ENCODE peak calls at places on chromosome 19, in four cellular contexts. P, J, L and V are unnamed samples.

GRCh38 chr19:2732883-2733282 is 6.9 kb downstream of the SLC39A3 start:
- DNase-seq in J (no peak), P (no peak), L (no peak), V (no peak)

GRCh38 chr19:2048104-2048958 is 2.7 kb downstream of the MKNK2 start:
- DNase-seq in P (peak), J (no peak), L (no peak), V (no peak)

GRCh38 chr19:12580180-12580694 is 29.0 kb upstream of the ZNF564 start:
- DNase-seq in P (no peak), J (peak), L (no peak), V (no peak)

GRCh38 chr19:2352121-2352520 is 7.9 kb upstream of the TMPRSS9 start:
- DNase-seq in J (no peak), L (no peak), P (no peak), V (no peak)

GRCh38 chr19:13957107-13957506 is 4.8 kb downstream of the DCAF15 start:
- DNase-seq in L (no peak), P (no peak), J (no peak), V (no peak)

GRCh38 chr19:11338164-11338563 is 1.3 kb downstream of the RAB3D start:
- DNase-seq in L (no peak), J (no peak), P (no peak), V (no peak)

GRCh38 chr19:54248016-54248601 is 5.5 kb upstream of the LILRA6 start:
- DNase-seq in P (peak), L (no peak), J (no peak), V (no peak)

GRCh38 chr19:1729568-1729925 is 23.8 kb upstream of the ONECUT3 start:
- DNase-seq in J (no peak), L (no peak), P (no peak), V (no peak)

GRCh38 chr19:2602391-2603181 is 99.9 kb downstream of the GNG7 start:
- DNase-seq in P (peak), J (no peak), L (no peak), V (peak)

GRCh38 chr19:3557461-3558248 is at the start of gene MFSD12:
- DNase-seq in L (peak), P (peak), J (peak), V (peak)

GRCh38 chr19:3095375-3096191 is 1.4 kb downstream of the GNA11 start:
- DNase-seq in L (no peak), P (no peak), J (peak), V (no peak)

GRCh38 chr19:32404939-32405430 is 585 bp upstream of the DPY19L3 start:
- DNase-seq in J (peak), P (peak), L (no peak), V (peak)

GRCh38 chr19:40423227-40423566 is 2.6 kb downstream of the SERTAD1 start:
- DNase-seq in P (no peak), L (no peak), J (no peak), V (no peak)

GRCh38 chr19:10690351-10690781 is 10.9 kb upstream of the QTRT1 start:
- DNase-seq in L (no peak), J (no peak), P (no peak), V (no peak)

GRCh38 chr19:19211499-19212432 is at the start of gene NCAN:
- DNase-seq in L (peak), P (no peak), J (no peak), V (no peak)

GRCh38 chr19:44931541-44931940 is 10.5 kb upstream of the APOC4 start:
- DNase-seq in P (no peak), J (no peak), L (no peak), V (no peak)

GRCh38 chr19:42132030-42132628 is at the start of gene POU2F2:
- DNase-seq in P (peak), L (no peak), J (no peak), V (peak)

GRCh38 chr19:52603558-52604207 is 33.6 kb downstream of the ZNF701 start:
- DNase-seq in J (no peak), L (no peak), P (no peak), V (no peak)

GRCh38 chr19:48466571-48467325 is 2.4 kb upstream of the CYTH2 start:
- DNase-seq in P (no peak), L (no peak), J (no peak), V (no peak)

GRCh38 chr19:29837448-29837961 is 25.7 kb downstream of the CCNE1 start:
- DNase-seq in L (no peak), P (no peak), J (no peak), V (no peak)

GRCh38 chr19:43774103-43774939 is 6.5 kb downstream of the KCNN4 start:
- DNase-seq in L (no peak), P (peak), J (no peak), V (peak)

GRCh38 chr19:21094347-21095025 is 12.5 kb downstream of the ZNF714 start:
- DNase-seq in J (no peak), P (no peak), L (no peak), V (no peak)

GRCh38 chr19:7427944-7428343 is 60.9 kb downstream of the PEX11G start:
- DNase-seq in P (no peak), L (no peak), J (no peak), V (no peak)